ENCODE peak calls at places on chromosomes 16 and 17, in ten cellular contexts. Y, N, W, C, H, L, F, O, M and B are unnamed samples.
A peak's percentile ranks its signal among the peaks of the same experiment; 100 is the strongest.

GRCh38 chr17:20094777-20095176 is 85.6 kb downstream of the SPECC1 start:
- DNase-seq in Y (no peak), N (no peak), W (no peak), C (no peak), H (no peak), L (no peak), F (no peak), O (no peak), M (no peak), B (no peak)

GRCh38 chr17:3687949-3688614 is 7.9 kb downstream of the P2RX5 start:
- DNase-seq in Y (no peak), N (no peak), W (no peak), C (no peak), H (no peak), L (no peak), F (no peak), O (no peak), M (no peak), B (no peak)

GRCh38 chr17:42404326-42405055 is 16.2 kb upstream of the STAT3 start:
- DNase-seq in Y (no peak), N (no peak), W (no peak), C (no peak), H (no peak), L (no peak), F (no peak), O (no peak), M (no peak), B (no peak)

GRCh38 chr17:42101513-42102292 is 3.4 kb upstream of the ZNF385C start:
- DNase-seq in Y (peak; percentile 46), N (no peak), W (peak; percentile 50), C (peak; percentile 89), H (peak; percentile 88), L (no peak), F (peak; percentile 77), O (peak; percentile 76), M (peak; percentile 32), B (peak; percentile 53)

GRCh38 chr17:31339906-31340661 is 18.7 kb upstream of the EVI2A start:
- DNase-seq in Y (no peak), N (no peak), W (no peak), C (no peak), H (no peak), L (no peak), F (peak; percentile 73), O (no peak), M (no peak), B (no peak)

GRCh38 chr17:4786516-4786915 is 352 bp upstream of the VMO1 start:
- DNase-seq in Y (no peak), N (no peak), W (no peak), C (no peak), H (no peak), L (no peak), F (no peak), O (no peak), M (no peak), B (no peak)

GRCh38 chr17:77810536-77810935 is 148.0 kb upstream of the TNRC6C start:
- DNase-seq in Y (peak; percentile 9), N (no peak), W (no peak), C (no peak), H (peak; percentile 28), L (peak; percentile 14), F (peak; percentile 39), O (no peak), M (no peak), B (no peak)

GRCh38 chr17:72334205-72334604 is 213.4 kb downstream of the SOX9 start:
- DNase-seq in Y (peak; percentile 25), N (no peak), W (no peak), C (no peak), H (no peak), L (no peak), F (peak; percentile 62), O (peak; percentile 22), M (no peak), B (no peak)

GRCh38 chr16:8712589-8713361 is 38.4 kb downstream of the ABAT start:
- DNase-seq in Y (no peak), N (no peak), W (no peak), C (no peak), H (no peak), L (no peak), F (no peak), O (no peak), M (peak; percentile 54), B (no peak)

GRCh38 chr17:44314869-44315661 is 6.7 kb downstream of the RUNDC3A start:
- DNase-seq in Y (no peak), N (no peak), W (no peak), C (peak; percentile 61), H (peak; percentile 63), L (no peak), F (peak; percentile 44), O (peak; percentile 73), M (peak; percentile 65), B (no peak)

GRCh38 chr16:66272461-66272860 is 94.0 kb upstream of the CDH5 start:
- DNase-seq in Y (no peak), N (no peak), W (no peak), C (no peak), H (no peak), L (no peak), F (no peak), O (no peak), M (no peak), B (no peak)

GRCh38 chr17:30382345-30382744 is 3.6 kb downstream of the CPD start:
- DNase-seq in Y (no peak), N (no peak), W (no peak), C (no peak), H (no peak), L (no peak), F (no peak), O (no peak), M (no peak), B (no peak)

GRCh38 chr17:45146616-45147101 is 1.6 kb upstream of the HEXIM1 start:
- DNase-seq in Y (peak; percentile 86), N (no peak), W (no peak), C (no peak), H (peak; percentile 82), L (no peak), F (peak; percentile 59), O (peak; percentile 83), M (no peak), B (no peak)

GRCh38 chr16:16960785-16961184 is 510.0 kb downstream of the XYLT1 start:
- DNase-seq in Y (no peak), N (no peak), W (no peak), C (no peak), H (no peak), L (no peak), F (no peak), O (no peak), M (no peak), B (no peak)

GRCh38 chr16:66612422-66612821 is 7.9 kb downstream of the CMTM3 start:
- DNase-seq in Y (no peak), N (no peak), W (no peak), C (no peak), H (no peak), L (no peak), F (no peak), O (no peak), M (no peak), B (no peak)

GRCh38 chr17:77391668-77392375 is 251.1 kb downstream of the SEC14L1 start:
- DNase-seq in Y (peak; percentile 33), N (no peak), W (no peak), C (peak; percentile 53), H (peak; percentile 77), L (no peak), F (peak; percentile 98), O (peak; percentile 74), M (no peak), B (no peak)

GRCh38 chr16:4790871-4791270 is 2.7 kb upstream of the SEPTIN12 start:
- DNase-seq in Y (no peak), N (no peak), W (no peak), C (no peak), H (no peak), L (no peak), F (no peak), O (no peak), M (no peak), B (no peak)

GRCh38 chr17:2517539-2517938 is 5.9 kb upstream of the METTL16 start:
- DNase-seq in Y (no peak), N (no peak), W (no peak), C (no peak), H (no peak), L (no peak), F (no peak), O (no peak), M (no peak), B (no peak)

GRCh38 chr16:72878301-72879269 is 169.3 kb downstream of the ZFHX3 start:
- DNase-seq in Y (peak; percentile 49), N (no peak), W (no peak), C (no peak), H (peak; percentile 70), L (no peak), F (peak; percentile 5), O (no peak), M (no peak), B (no peak)

GRCh38 chr17:77491921-77492445 is 351.2 kb downstream of the SEC14L1 start:
- DNase-seq in Y (no peak), N (peak; percentile 44), W (peak; percentile 60), C (peak; percentile 48), H (no peak), L (no peak), F (no peak), O (no peak), M (no peak), B (no peak)

GRCh38 chr16:66382966-66383299 is 16.4 kb downstream of the CDH5 start:
- DNase-seq in Y (peak; percentile 95), N (no peak), W (no peak), C (no peak), H (no peak), L (peak; percentile 1), F (peak; percentile 84), O (peak; percentile 74), M (no peak), B (no peak)

GRCh38 chr17:57487552-57487951 is 231.2 kb downstream of the MSI2 start:
- DNase-seq in Y (no peak), N (no peak), W (no peak), C (no peak), H (no peak), L (no peak), F (no peak), O (no peak), M (no peak), B (no peak)

GRCh38 chr17:78915872-78916632 is 9.1 kb downstream of the TIMP2 start:
- DNase-seq in Y (peak; percentile 64), N (no peak), W (no peak), C (no peak), H (peak; percentile 60), L (no peak), F (peak; percentile 90), O (peak; percentile 74), M (peak; percentile 21), B (no peak)

GRCh38 chr16:2518823-2519710 is 1.1 kb upstream of the AMDHD2 start:
- DNase-seq in Y (no peak), N (no peak), W (no peak), C (peak; percentile 13), H (no peak), L (no peak), F (no peak), O (no peak), M (no peak), B (no peak)

GRCh38 chr17:81371910-81372760 is 23.1 kb upstream of the BAHCC1 start:
- DNase-seq in Y (no peak), N (no peak), W (no peak), C (no peak), H (peak; percentile 85), L (no peak), F (peak; percentile 48), O (peak; percentile 77), M (no peak), B (no peak)

GRCh38 chr17:28345420-28346198 is 10.0 kb downstream of the TNFAIP1 start:
- DNase-seq in Y (peak; percentile 44), N (no peak), W (no peak), C (no peak), H (no peak), L (no peak), F (no peak), O (no peak), M (no peak), B (no peak)

GRCh38 chr16:3564130-3564888 is 12.9 kb downstream of the NLRC3 start:
- DNase-seq in Y (no peak), N (no peak), W (no peak), C (no peak), H (no peak), L (no peak), F (no peak), O (no peak), M (no peak), B (no peak)

GRCh38 chr17:41307647-41308046 is 1.5 kb downstream of the KRTAP16-1 start:
- DNase-seq in Y (peak; percentile 88), N (no peak), W (no peak), C (no peak), H (no peak), L (peak; percentile 75), F (peak; percentile 95), O (no peak), M (peak; percentile 24), B (peak; percentile 89)